ENCODE peak calls at places on chromosomes 6 and 20, in five cellular contexts. Y is astrocyte, V is fibroblast of villous mesenchyme, C is RWPE1, W is neural crest cell. S is an unnamed sample.

GRCh38 chr6:96899019-96899418 is 1.3 kb upstream of the NDUFAF4 start:
- DNase-seq in Y (peak), V (peak), W (peak), C (peak), S (no peak)

GRCh38 chr20:11675920-11676617 is 241.6 kb upstream of the BTBD3 start:
- DNase-seq in V (no peak), Y (peak), W (no peak), C (no peak), S (no peak)

GRCh38 chr6:45469708-45470107 is 92.0 kb upstream of the SUPT3H start:
- DNase-seq in Y (no peak), W (no peak), V (no peak), C (no peak), S (no peak)

GRCh38 chr20:62065669-62066338 is at the start of gene TAF4:
- DNase-seq in W (peak), C (peak), V (peak), Y (peak), S (peak)

GRCh38 chr20:23243791-23244190 is 106.8 kb upstream of the NXT1 start:
- DNase-seq in Y (no peak), C (no peak), W (no peak), V (no peak), S (no peak)

GRCh38 chr6:3001773-3002293 is 2.1 kb downstream of the NQO2 start:
- DNase-seq in W (no peak), Y (peak), V (peak), C (peak), S (no peak)

GRCh38 chr6:37943436-37944058 is 124.0 kb downstream of the ZFAND3 start:
- DNase-seq in V (no peak), W (no peak), Y (no peak), C (no peak), S (no peak)

GRCh38 chr20:21315138-21315537 is 12.0 kb downstream of the XRN2 start:
- DNase-seq in V (peak), W (no peak), C (peak), Y (peak), S (no peak)

GRCh38 chr20:63235399-63235983 is at the start of gene BIRC7:
- DNase-seq in V (no peak), Y (no peak), C (no peak), W (peak), S (peak)

GRCh38 chr6:41039060-41039998 is at the start of gene UNC5CL:
- DNase-seq in C (peak), W (peak), Y (no peak), V (peak), S (peak)

GRCh38 chr20:22574545-22575086 is 9.8 kb downstream of the FOXA2 start:
- DNase-seq in Y (no peak), V (no peak), C (no peak), W (no peak), S (no peak)

GRCh38 chr6:132742495-132742894 is 15.2 kb downstream of the VNN2 start:
- DNase-seq in W (no peak), C (no peak), V (no peak), Y (no peak), S (no peak)

GRCh38 chr20:56391037-56391436 is 978 bp downstream of the AURKA start:
- DNase-seq in Y (no peak), C (no peak), W (no peak), V (peak), S (no peak)

GRCh38 chr6:24818346-24818745 is 19.6 kb upstream of the ARMH2 start:
- DNase-seq in Y (no peak), C (no peak), W (no peak), V (no peak), S (no peak)

GRCh38 chr6:20056350-20056992 is 155.8 kb downstream of the MBOAT1 start:
- DNase-seq in C (peak), Y (peak), V (peak), W (peak), S (no peak)

GRCh38 chr20:50688256-50688655 is 3.1 kb downstream of the RIPOR3 start:
- DNase-seq in V (no peak), C (no peak), Y (no peak), W (no peak), S (no peak)

GRCh38 chr20:34310481-34311117 is 7.4 kb upstream of the AHCY start:
- DNase-seq in V (no peak), Y (no peak), C (no peak), W (no peak), S (no peak)

GRCh38 chr6:166275714-166276166 is 32.5 kb downstream of the PRR18 start:
- DNase-seq in V (peak), W (peak), Y (no peak), C (peak), S (peak)

GRCh38 chr20:52768649-52769048 is 203.5 kb upstream of the TSHZ2 start:
- DNase-seq in Y (no peak), W (no peak), C (no peak), V (no peak), S (no peak)

GRCh38 chr6:52155791-52156576 is 30.2 kb upstream of the IL17A start:
- DNase-seq in Y (peak), V (no peak), W (no peak), C (no peak), S (no peak)

DNA sequence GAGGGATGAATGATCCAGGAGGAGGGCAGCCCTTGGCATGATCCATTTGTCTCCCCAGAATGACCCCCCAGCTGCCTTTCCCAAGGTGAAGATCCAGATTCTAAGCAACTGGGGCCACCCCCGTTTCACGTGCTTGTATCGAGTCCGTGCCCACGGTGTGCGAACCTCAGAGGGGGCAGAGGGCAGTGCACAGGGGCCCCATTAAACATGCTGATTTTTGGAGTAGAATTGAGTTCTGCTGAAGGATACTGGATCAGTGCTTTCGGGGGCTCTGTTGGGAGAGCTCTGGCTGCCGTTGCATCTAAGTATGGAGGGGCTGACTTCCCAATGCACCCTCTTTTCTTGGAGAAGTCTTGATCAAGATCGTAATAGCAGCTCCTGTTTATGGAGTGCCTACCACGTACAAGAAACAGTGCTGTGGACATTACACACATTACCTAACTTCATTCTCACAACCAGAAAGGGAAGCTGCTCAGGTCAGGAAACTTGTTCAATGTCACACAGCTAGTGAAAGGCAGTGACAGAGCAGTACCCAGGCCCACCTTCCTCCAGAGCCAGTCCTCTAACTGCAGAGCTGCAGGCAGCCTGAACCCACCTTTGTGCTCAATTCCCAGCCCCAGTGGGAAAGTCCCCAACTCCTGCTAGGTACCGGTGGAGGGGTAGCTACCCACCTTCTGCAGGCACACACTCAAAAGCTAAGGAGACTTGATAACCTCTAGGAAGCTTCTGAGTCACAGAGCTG is 5.4 kb downstream of the SPAG4 start:
- DNase-seq in V (no peak), C (no peak), Y (no peak), W (no peak), S (no peak)
- TF ChIP-seq CTCF in V (no peak), C (no peak), Y (no peak), W (no peak), S (no peak)

DNA sequence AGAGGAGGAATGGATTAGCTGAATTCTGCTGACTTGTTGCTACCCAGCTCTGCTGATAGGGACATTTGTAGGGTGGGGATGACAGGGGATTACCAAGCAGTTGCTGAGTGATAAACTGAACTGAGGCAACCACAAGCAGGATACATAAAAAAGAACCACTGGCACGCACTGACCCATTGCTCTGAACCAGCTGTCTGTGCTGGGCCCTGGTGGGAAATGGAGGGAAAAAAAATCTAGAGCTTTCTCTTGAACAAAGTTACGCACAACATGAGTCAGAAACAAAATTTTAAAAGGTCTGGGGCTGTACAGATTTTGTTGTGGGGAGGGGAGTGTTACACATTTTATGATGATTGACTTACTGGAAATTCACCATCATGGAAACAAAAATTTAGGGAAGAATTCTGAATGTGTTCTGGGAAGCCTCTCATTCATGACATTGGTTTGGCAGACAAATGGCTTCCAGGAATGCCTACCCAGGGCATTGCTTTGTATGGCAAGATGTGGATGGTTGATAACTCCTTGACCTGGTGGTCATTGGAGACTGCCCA is 37.7 kb downstream of the FOXO3 start:
- DNase-seq in W (no peak), V (peak), C (no peak), Y (no peak), S (no peak)
- TF ChIP-seq CTCF in W (no peak), V (no peak), C (no peak), Y (no peak), S (no peak)

GRCh38 chr20:44157061-44157460 is 29.9 kb downstream of the JPH2 start:
- DNase-seq in Y (no peak), C (no peak), W (no peak), V (no peak), S (no peak)

GRCh38 chr20:44151621-44152416 is 35.2 kb downstream of the JPH2 start:
- DNase-seq in V (no peak), Y (peak), C (peak), W (no peak), S (no peak)

GRCh38 chr20:44159125-44159524 is 27.9 kb downstream of the JPH2 start:
- DNase-seq in Y (no peak), C (no peak), W (no peak), V (no peak), S (no peak)

GRCh38 chr20:44153636-44154043 is 33.3 kb downstream of the JPH2 start:
- DNase-seq in Y (peak), V (peak), W (no peak), C (no peak), S (no peak)

DNA sequence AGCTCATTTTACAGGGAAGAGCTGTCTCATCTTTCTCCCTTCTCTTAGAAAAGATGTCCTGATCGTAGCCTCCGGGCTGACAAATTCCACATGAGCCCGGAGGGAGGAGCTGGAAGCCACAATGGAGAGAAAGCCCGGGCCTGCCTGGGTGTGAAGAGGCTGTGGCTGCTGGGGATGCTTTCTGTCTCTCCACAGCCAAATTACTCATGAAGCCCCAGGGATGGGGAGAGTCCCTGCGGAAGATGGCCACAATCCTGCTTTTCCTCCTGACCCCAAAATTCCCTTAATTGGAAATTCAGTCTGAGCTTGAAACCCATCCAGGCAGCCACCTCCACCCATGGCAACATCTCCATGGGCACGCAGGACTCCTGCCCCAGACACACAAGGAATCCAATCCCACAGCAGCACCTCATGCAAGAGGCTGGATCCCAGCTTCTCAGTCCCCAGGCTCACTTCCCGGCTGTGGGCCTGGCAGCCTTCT is 32.4 kb downstream of the JPH2 start:
- DNase-seq in C (peak), Y (peak), V (no peak), W (no peak), S (no peak)
- TF ChIP-seq CTCF in C (no peak), Y (no peak), V (no peak), W (no peak), S (no peak)

GRCh38 chr6:160697826-160698225 is 4.2 kb upstream of the PLG start:
- DNase-seq in W (no peak), V (no peak), Y (no peak), C (no peak), S (no peak)

GRCh38 chr6:160691617-160692016 is 10.4 kb upstream of the PLG start:
- DNase-seq in W (no peak), V (no peak), C (no peak), Y (no peak), S (no peak)

GRCh38 chr6:160690458-160690857 is 11.6 kb upstream of the PLG start:
- DNase-seq in C (no peak), V (no peak), Y (no peak), W (no peak), S (no peak)

GRCh38 chr6:160692369-160692959 is 9.6 kb upstream of the PLG start:
- DNase-seq in Y (no peak), C (no peak), W (no peak), V (no peak), S (no peak)
- TF ChIP-seq CTCF in Y (no peak), C (no peak), W (peak), V (no peak), S (peak)

DNA sequence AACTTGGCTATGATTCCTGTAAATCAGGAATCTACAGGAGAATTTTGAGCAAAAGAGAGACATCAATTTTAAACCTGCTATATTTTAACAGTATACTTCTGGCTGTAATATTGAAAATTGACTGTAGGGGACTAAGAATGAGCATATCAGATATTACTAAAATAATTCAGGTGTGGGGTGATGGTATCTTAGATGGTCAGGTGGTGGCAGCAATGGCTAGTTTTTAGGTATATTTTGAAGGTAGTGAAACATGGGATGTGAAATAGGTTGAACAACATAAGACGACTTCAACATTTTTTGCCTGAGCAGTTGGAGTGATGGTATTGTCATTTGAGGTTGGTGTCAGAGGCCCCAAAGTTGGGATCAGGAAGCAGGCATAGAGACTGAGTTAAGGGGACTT is 32.1 kb downstream of the FAM83B start:
- DNase-seq in Y (no peak), C (no peak), V (no peak), W (no peak), S (no peak)
- TF ChIP-seq CTCF in Y (no peak), C (no peak), V (peak), W (no peak), S (no peak)

GRCh38 chr6:42961020-42961470 is 491 bp downstream of the GNMT start:
- DNase-seq in V (no peak), Y (no peak), C (no peak), W (no peak), S (no peak)
- TF ChIP-seq CTCF in V (no peak), Y (no peak), C (no peak), W (no peak), S (no peak)

GRCh38 chr6:14283600-14284235 is 166.1 kb downstream of the CD83 start:
- DNase-seq in C (no peak), V (peak), W (no peak), Y (no peak), S (no peak)
- TF ChIP-seq CTCF in C (no peak), V (peak), W (peak), Y (no peak), S (no peak)

DNA sequence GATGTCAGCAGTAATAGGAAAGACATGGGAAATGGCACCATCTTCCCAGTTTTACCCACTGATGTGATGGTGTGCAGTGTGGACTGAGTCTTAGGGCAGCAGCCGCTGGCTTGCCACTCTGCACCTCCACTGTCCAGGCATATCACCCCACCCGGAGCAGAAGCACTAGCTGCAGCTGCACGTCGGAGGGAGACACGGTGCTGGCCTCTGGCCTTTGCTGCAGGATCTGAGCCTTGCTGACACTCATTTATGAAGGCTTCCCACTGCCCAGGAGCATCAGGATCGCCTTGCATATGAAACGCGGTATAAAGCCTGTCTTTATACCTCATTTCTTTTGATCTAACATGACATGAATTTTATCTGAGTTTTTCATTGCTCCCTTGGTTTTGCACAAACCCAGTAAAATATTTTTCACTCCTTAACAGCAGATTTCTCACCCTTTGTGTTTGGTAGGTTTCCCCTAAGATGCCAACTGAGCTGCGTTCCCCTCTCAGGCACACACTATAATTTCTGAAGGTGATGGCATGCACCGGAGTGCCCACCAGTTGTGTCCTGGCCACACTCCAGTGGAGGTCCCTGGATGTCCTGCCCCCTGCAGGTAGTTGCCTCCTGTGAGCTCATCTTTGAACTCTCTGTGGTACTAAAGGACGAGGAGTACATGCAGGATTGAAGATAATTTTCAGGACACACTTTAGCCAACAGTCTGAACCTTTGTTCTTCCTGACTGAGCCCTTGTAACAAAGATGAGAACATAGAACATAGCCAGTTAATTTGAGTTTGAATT is 8.9 kb upstream of the EXOC2 start:
- DNase-seq in Y (no peak), V (no peak), W (no peak), C (no peak), S (no peak)
- TF ChIP-seq CTCF in Y (no peak), V (peak), W (peak), C (no peak), S (no peak)

GRCh38 chr20:58087567-58087858 is 140.9 kb downstream of the ANKRD60 start:
- DNase-seq in C (no peak), W (no peak), V (no peak), Y (no peak), S (no peak)
- TF ChIP-seq CTCF in C (peak), W (no peak), V (no peak), Y (no peak), S (peak)